ENCODE peak calls at places on chromosomes 16 and 17, in five cellular contexts. One of them, this sample, is unnamed.

GRCh38 chr17:69607162-69607834 is 192.8 kb downstream of the MAP2K6 start:
- DNase-seq in SK-N-SH: peak
- DNase-seq in K562: no peak
- DNase-seq in HepG2: peak
- DNase-seq in GM12878: peak
- DNase-seq in this sample: peak

GRCh38 chr16:78607465-78607864 is 508.0 kb downstream of the WWOX start:
- DNase-seq in SK-N-SH: no peak
- DNase-seq in K562: no peak
- DNase-seq in HepG2: no peak
- DNase-seq in GM12878: no peak
- DNase-seq in this sample: no peak

GRCh38 chr17:19003966-19004600 is 481 bp downstream of the FAM83G start:
- DNase-seq in SK-N-SH: peak
- DNase-seq in K562: peak
- DNase-seq in HepG2: peak
- DNase-seq in GM12878: no peak
- DNase-seq in this sample: peak

GRCh38 chr16:13099822-13100221 is 198.4 kb downstream of the SHISA9 start:
- DNase-seq in SK-N-SH: no peak
- DNase-seq in K562: no peak
- DNase-seq in HepG2: no peak
- DNase-seq in GM12878: no peak
- DNase-seq in this sample: no peak

GRCh38 chr16:56872863-56873391 is 7.9 kb downstream of the SLC12A3 start:
- DNase-seq in SK-N-SH: no peak
- DNase-seq in K562: no peak
- DNase-seq in HepG2: no peak
- DNase-seq in GM12878: no peak
- DNase-seq in this sample: no peak

GRCh38 chr16:59573528-59574271 is 839.6 kb upstream of the GOT2 start:
- DNase-seq in SK-N-SH: no peak
- DNase-seq in K562: no peak
- DNase-seq in HepG2: no peak
- DNase-seq in GM12878: no peak
- DNase-seq in this sample: no peak

GRCh38 chr17:19738757-19739156 is 9.3 kb downstream of the ALDH3A1 start:
- DNase-seq in SK-N-SH: no peak
- DNase-seq in K562: no peak
- DNase-seq in HepG2: no peak
- DNase-seq in GM12878: no peak
- DNase-seq in this sample: no peak

GRCh38 chr16:57984443-57985203 is 13.7 kb upstream of the CNGB1 start:
- DNase-seq in SK-N-SH: peak
- DNase-seq in K562: peak
- DNase-seq in HepG2: peak
- DNase-seq in GM12878: no peak
- DNase-seq in this sample: peak

GRCh38 chr17:69581061-69581955 is 166.8 kb downstream of the MAP2K6 start:
- DNase-seq in SK-N-SH: no peak
- DNase-seq in K562: no peak
- DNase-seq in HepG2: no peak
- DNase-seq in GM12878: peak
- DNase-seq in this sample: no peak

GRCh38 chr17:66540131-66540781 is 237.8 kb downstream of the PRKCA start:
- DNase-seq in SK-N-SH: peak
- DNase-seq in K562: no peak
- DNase-seq in HepG2: peak
- DNase-seq in GM12878: no peak
- DNase-seq in this sample: no peak

GRCh38 chr16:85483424-85483823 is 129.7 kb upstream of the GSE1 start:
- DNase-seq in SK-N-SH: no peak
- DNase-seq in K562: no peak
- DNase-seq in HepG2: no peak
- DNase-seq in GM12878: no peak
- DNase-seq in this sample: no peak

GRCh38 chr17:31674305-31674704 is 184.7 kb downstream of the COPRS start:
- DNase-seq in SK-N-SH: no peak
- DNase-seq in K562: no peak
- DNase-seq in HepG2: no peak
- DNase-seq in GM12878: no peak
- DNase-seq in this sample: no peak

GRCh38 chr16:68985855-68986254 is 119.6 kb upstream of the HAS3 start:
- DNase-seq in SK-N-SH: no peak
- DNase-seq in K562: peak
- DNase-seq in HepG2: no peak
- DNase-seq in GM12878: no peak
- DNase-seq in this sample: no peak

GRCh38 chr17:29216856-29217255 is 29.8 kb upstream of the CRYBA1 start:
- DNase-seq in SK-N-SH: no peak
- DNase-seq in K562: no peak
- DNase-seq in HepG2: no peak
- DNase-seq in GM12878: no peak
- DNase-seq in this sample: no peak

GRCh38 chr17:82599674-82600661 is 48.3 kb downstream of the WDR45B start:
- DNase-seq in SK-N-SH: peak
- DNase-seq in K562: no peak
- DNase-seq in HepG2: no peak
- DNase-seq in GM12878: no peak
- DNase-seq in this sample: no peak

GRCh38 chr17:47611372-47612350 is 38.1 kb upstream of the KPNB1 start:
- DNase-seq in SK-N-SH: no peak
- DNase-seq in K562: no peak
- DNase-seq in HepG2: no peak
- DNase-seq in GM12878: no peak
- DNase-seq in this sample: no peak

GRCh38 chr17:10729334-10730193 is at the start of gene TMEM220:
- DNase-seq in SK-N-SH: peak
- DNase-seq in K562: no peak
- DNase-seq in HepG2: peak
- DNase-seq in GM12878: no peak
- DNase-seq in this sample: peak

GRCh38 chr17:12995896-12996295 is 21.9 kb downstream of the ELAC2 start:
- DNase-seq in SK-N-SH: no peak
- DNase-seq in K562: no peak
- DNase-seq in HepG2: no peak
- DNase-seq in GM12878: no peak
- DNase-seq in this sample: no peak

GRCh38 chr16:67884684-67885083 is at the start of gene NRN1L:
- DNase-seq in SK-N-SH: peak
- DNase-seq in K562: peak
- DNase-seq in HepG2: no peak
- DNase-seq in GM12878: no peak
- DNase-seq in this sample: peak

GRCh38 chr17:32671891-32672290 is 185.1 kb downstream of the CDK5R1 start:
- DNase-seq in SK-N-SH: no peak
- DNase-seq in K562: no peak
- DNase-seq in HepG2: no peak
- DNase-seq in GM12878: no peak
- DNase-seq in this sample: no peak

GRCh38 chr17:42618442-42619150 is 9.1 kb downstream of the TUBG1 start:
- DNase-seq in SK-N-SH: peak
- DNase-seq in K562: peak
- DNase-seq in HepG2: peak
- DNase-seq in GM12878: peak
- DNase-seq in this sample: no peak

GRCh38 chr17:2084766-2085647 is 30.1 kb downstream of the HIC1 start:
- DNase-seq in SK-N-SH: peak
- DNase-seq in K562: no peak
- DNase-seq in HepG2: peak
- DNase-seq in GM12878: no peak
- DNase-seq in this sample: no peak

GRCh38 chr17:13024033-13024432 is 6.2 kb upstream of the ELAC2 start:
- DNase-seq in SK-N-SH: no peak
- DNase-seq in K562: no peak
- DNase-seq in HepG2: no peak
- DNase-seq in GM12878: no peak
- DNase-seq in this sample: no peak

GRCh38 chr17:5508855-5509254 is 22.5 kb downstream of the MIS12 start:
- DNase-seq in SK-N-SH: no peak
- DNase-seq in K562: no peak
- DNase-seq in HepG2: peak
- DNase-seq in GM12878: no peak
- DNase-seq in this sample: no peak

GRCh38 chr17:76697702-76698465 is 12.9 kb downstream of the MXRA7 start:
- DNase-seq in SK-N-SH: peak
- DNase-seq in K562: peak
- DNase-seq in HepG2: no peak
- DNase-seq in GM12878: no peak
- DNase-seq in this sample: peak

GRCh38 chr16:85798901-85799496 is 345 bp downstream of the EMC8 start:
- DNase-seq in SK-N-SH: peak
- DNase-seq in K562: peak
- DNase-seq in HepG2: no peak
- DNase-seq in GM12878: no peak
- DNase-seq in this sample: peak

GRCh38 chr16:56327071-56327928 is 98.0 kb downstream of the AMFR start:
- DNase-seq in SK-N-SH: no peak
- DNase-seq in K562: no peak
- DNase-seq in HepG2: no peak
- DNase-seq in GM12878: no peak
- DNase-seq in this sample: no peak

GRCh38 chr17:29640413-29640812 is 17.7 kb upstream of the CORO6 start:
- DNase-seq in SK-N-SH: no peak
- DNase-seq in K562: no peak
- DNase-seq in HepG2: no peak
- DNase-seq in GM12878: no peak
- DNase-seq in this sample: no peak

GRCh38 chr17:72812823-72813222 is 279.7 kb downstream of the SLC39A11 start:
- DNase-seq in SK-N-SH: no peak
- DNase-seq in K562: no peak
- DNase-seq in HepG2: no peak
- DNase-seq in GM12878: no peak
- DNase-seq in this sample: no peak
- TF ChIP-seq FOXM1 in SK-N-SH: no peak
- TF ChIP-seq FOXM1 in K562: no peak
- TF ChIP-seq FOXM1 in HepG2: no peak
- TF ChIP-seq FOXM1 in GM12878: no peak
- TF ChIP-seq FOXM1 in this sample: no peak

GRCh38 chr17:80362428-80363119 is 52.4 kb upstream of the ENDOV start:
- DNase-seq in SK-N-SH: no peak
- DNase-seq in K562: peak
- DNase-seq in HepG2: no peak
- DNase-seq in GM12878: no peak
- DNase-seq in this sample: no peak

GRCh38 chr17:80363518-80364090 is 51.4 kb upstream of the ENDOV start:
- DNase-seq in SK-N-SH: no peak
- DNase-seq in K562: no peak
- DNase-seq in HepG2: no peak
- DNase-seq in GM12878: no peak
- DNase-seq in this sample: no peak

GRCh38 chr17:80363120-80363515 is 51.8 kb upstream of the ENDOV start:
- DNase-seq in SK-N-SH: no peak
- DNase-seq in K562: no peak
- DNase-seq in HepG2: no peak
- DNase-seq in GM12878: no peak
- DNase-seq in this sample: no peak

GRCh38 chr17:80360396-80360795 is 54.6 kb upstream of the ENDOV start:
- DNase-seq in SK-N-SH: no peak
- DNase-seq in K562: no peak
- DNase-seq in HepG2: no peak
- DNase-seq in GM12878: no peak
- DNase-seq in this sample: no peak

GRCh38 chr17:80361495-80362220 is 53.3 kb upstream of the ENDOV start:
- DNase-seq in SK-N-SH: peak
- DNase-seq in K562: peak
- DNase-seq in HepG2: no peak
- DNase-seq in GM12878: no peak
- DNase-seq in this sample: peak
- TF ChIP-seq FOXM1 in SK-N-SH: no peak
- TF ChIP-seq FOXM1 in K562: no peak
- TF ChIP-seq FOXM1 in HepG2: no peak
- TF ChIP-seq FOXM1 in GM12878: no peak
- TF ChIP-seq FOXM1 in this sample: no peak

GRCh38 chr16:89087922-89088321 is 5.7 kb upstream of the ACSF3 start:
- DNase-seq in SK-N-SH: no peak
- DNase-seq in K562: no peak
- DNase-seq in HepG2: no peak
- DNase-seq in GM12878: no peak
- DNase-seq in this sample: no peak

GRCh38 chr16:89084411-89084810 is 9.2 kb upstream of the ACSF3 start:
- DNase-seq in SK-N-SH: no peak
- DNase-seq in K562: no peak
- DNase-seq in HepG2: no peak
- DNase-seq in GM12878: no peak
- DNase-seq in this sample: no peak

GRCh38 chr16:89089142-89089541 is 4.5 kb upstream of the ACSF3 start:
- DNase-seq in SK-N-SH: peak
- DNase-seq in K562: no peak
- DNase-seq in HepG2: no peak
- DNase-seq in GM12878: no peak
- DNase-seq in this sample: no peak

GRCh38 chr16:89084814-89085612 is 8.6 kb upstream of the ACSF3 start:
- DNase-seq in SK-N-SH: no peak
- DNase-seq in K562: no peak
- DNase-seq in HepG2: no peak
- DNase-seq in GM12878: no peak
- DNase-seq in this sample: no peak

DNA sequence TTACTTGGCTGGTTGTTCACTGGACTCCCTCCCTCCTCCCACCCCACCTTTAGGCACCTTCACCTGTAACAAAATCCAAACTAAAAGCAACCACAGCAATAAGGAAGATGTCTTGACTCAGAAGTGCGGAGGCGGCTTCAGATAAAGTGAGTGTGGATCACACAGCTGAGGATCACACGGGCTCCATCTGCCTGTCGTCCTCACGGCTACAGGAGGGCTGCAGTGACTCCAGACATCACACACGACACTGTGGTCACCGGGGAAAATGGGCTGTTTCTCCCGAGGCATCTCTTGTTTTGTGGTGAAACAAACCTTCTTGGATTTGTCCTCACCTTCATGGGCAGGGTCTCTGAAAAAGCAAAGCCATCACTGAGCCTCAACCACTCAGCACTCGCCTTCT is 7.9 kb upstream of the ACSF3 start:
- DNase-seq in SK-N-SH: no peak
- DNase-seq in K562: no peak
- DNase-seq in HepG2: no peak
- DNase-seq in GM12878: no peak
- DNase-seq in this sample: no peak
- TF ChIP-seq FOXM1 in SK-N-SH: no peak
- TF ChIP-seq FOXM1 in K562: no peak
- TF ChIP-seq FOXM1 in HepG2: no peak
- TF ChIP-seq FOXM1 in GM12878: no peak
- TF ChIP-seq FOXM1 in this sample: no peak

GRCh38 chr16:80710918-80711317 is 93.5 kb downstream of the CDYL2 start:
- DNase-seq in SK-N-SH: no peak
- DNase-seq in K562: no peak
- DNase-seq in HepG2: no peak
- DNase-seq in GM12878: no peak
- DNase-seq in this sample: no peak
- TF ChIP-seq FOXM1 in SK-N-SH: no peak
- TF ChIP-seq FOXM1 in K562: no peak
- TF ChIP-seq FOXM1 in HepG2: no peak
- TF ChIP-seq FOXM1 in GM12878: no peak
- TF ChIP-seq FOXM1 in this sample: no peak

GRCh38 chr16:11094838-11095565 is 150.6 kb downstream of the CLEC16A start:
- DNase-seq in SK-N-SH: no peak
- DNase-seq in K562: no peak
- DNase-seq in HepG2: no peak
- DNase-seq in GM12878: no peak
- DNase-seq in this sample: no peak
- TF ChIP-seq FOXM1 in SK-N-SH: no peak
- TF ChIP-seq FOXM1 in K562: no peak
- TF ChIP-seq FOXM1 in HepG2: no peak
- TF ChIP-seq FOXM1 in GM12878: peak
- TF ChIP-seq FOXM1 in this sample: no peak

GRCh38 chr17:16352838-16353701 is at the start of gene CENPV:
- DNase-seq in SK-N-SH: peak
- DNase-seq in K562: peak
- DNase-seq in HepG2: peak
- DNase-seq in GM12878: no peak
- DNase-seq in this sample: peak
- TF ChIP-seq FOXM1 in SK-N-SH: no peak
- TF ChIP-seq FOXM1 in K562: no peak
- TF ChIP-seq FOXM1 in HepG2: no peak
- TF ChIP-seq FOXM1 in GM12878: no peak
- TF ChIP-seq FOXM1 in this sample: peak